ENCODE peak calls at places on chromosomes 2 and 18, in five cellular contexts. X is iPS DF 6.9, L is heart right ventricle, H is GM12878, G is cardiac muscle cell. S is an unnamed sample. For H3K4me1, the result is how much of the 10 kb centered on the place peaks cover.

GRCh38 chr18:80233899-80234298 is 13.4 kb downstream of the PARD6G start:
- DNase-seq in L (no peak), G (no peak), X (no peak), H (no peak), S (no peak)

GRCh38 chr18:50056185-50056584 is 138.8 kb downstream of the MYO5B start:
- DNase-seq in X (no peak), L (no peak), H (no peak), G (no peak), S (no peak)

GRCh38 chr18:12307251-12307736 is 747 bp upstream of the TUBB6 start:
- DNase-seq in X (no peak), G (peak), H (no peak), L (peak), S (peak)

GRCh38 chr2:208040199-208041171 is 15.2 kb upstream of the PLEKHM3 start:
- DNase-seq in G (peak), L (peak), X (peak), H (no peak), S (peak)

GRCh38 chr2:84417453-84417852 is 41.6 kb downstream of the SUCLG1 start:
- DNase-seq in G (no peak), H (no peak), X (no peak), L (no peak), S (no peak)

GRCh38 chr2:121993682-121994081 is 238.2 kb downstream of the TSN start:
- DNase-seq in L (no peak), H (no peak), X (no peak), G (no peak), S (no peak)

GRCh38 chr2:172299741-172300140 is 127.6 kb upstream of the ITGA6 start:
- DNase-seq in G (no peak), L (no peak), H (no peak), X (no peak), S (no peak)

GRCh38 chr2:168731002-168731401 is 71.4 kb upstream of the NOSTRIN start:
- DNase-seq in G (no peak), X (no peak), H (no peak), L (no peak), S (no peak)

GRCh38 chr2:3298201-3298600 is 79.4 kb downstream of the EIPR1 start:
- DNase-seq in X (no peak), H (no peak), L (no peak), G (no peak), S (no peak)

GRCh38 chr2:238494573-238494961 is 67.8 kb downstream of the ASB1 start:
- DNase-seq in X (no peak), H (no peak), L (no peak), G (no peak), S (peak)

DNA sequence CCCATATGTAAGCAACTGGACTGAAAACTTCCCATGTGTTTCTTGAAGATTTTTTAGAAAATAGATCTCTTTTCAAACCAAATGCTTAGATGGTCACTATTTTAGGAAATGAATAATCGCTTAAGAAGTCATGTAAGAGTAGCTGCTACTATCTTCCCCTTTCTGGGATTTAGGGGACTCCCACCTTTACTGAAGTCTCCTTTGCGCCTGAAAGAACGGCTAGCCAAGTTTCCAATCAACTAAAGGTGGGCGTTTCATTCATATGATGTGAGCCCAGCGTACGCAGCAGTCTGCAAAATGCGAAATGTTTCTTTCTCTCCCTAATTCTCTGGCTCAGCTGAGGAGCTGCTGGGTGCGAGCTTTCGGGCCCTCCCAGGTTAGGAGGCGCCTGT is 1.1 kb downstream of the DIPK1C start:
- DNase-seq in G (no peak), X (no peak), H (no peak), L (no peak), S (no peak)
- H3K4me3 ChIP-seq in G (peak), X (peak), H (no peak), L (peak), S (peak)

GRCh38 chr2:219111375-219112069 is 49.1 kb downstream of the NHEJ1 start:
- DNase-seq in G (no peak), H (no peak), L (no peak), X (no peak), S (no peak)

GRCh38 chr2:219107837-219108236 is 47.1 kb upstream of the IHH start:
- DNase-seq in X (no peak), L (peak), H (no peak), G (peak), S (no peak)

GRCh38 chr2:219106251-219106650 is 45.5 kb upstream of the IHH start:
- DNase-seq in G (no peak), X (no peak), L (no peak), H (no peak), S (no peak)

GRCh38 chr2:219112070-219112421 is 48.6 kb downstream of the NHEJ1 start:
- DNase-seq in G (no peak), H (no peak), L (no peak), X (no peak), S (no peak)

DNA sequence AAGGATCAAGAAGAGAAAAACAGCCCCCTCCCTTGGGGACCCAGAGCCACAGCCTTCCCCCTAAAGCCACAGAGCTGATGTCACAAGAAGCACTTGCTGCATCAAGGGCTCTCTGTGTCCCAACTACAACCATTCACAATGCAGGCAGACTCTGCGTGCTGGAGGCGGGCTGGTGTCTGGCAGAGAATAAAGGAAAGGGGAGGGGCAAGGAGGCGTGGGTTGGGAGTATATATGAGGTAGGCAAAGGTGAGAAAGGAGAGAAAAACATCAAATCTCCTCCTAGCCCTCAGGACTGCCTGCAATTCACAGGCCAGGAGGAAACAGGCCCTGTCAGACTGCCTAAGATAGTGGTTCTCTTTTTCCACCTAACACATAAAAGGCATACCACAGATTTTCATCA is 48.7 kb upstream of the IHH start:
- DNase-seq in H (no peak), L (no peak), X (peak), G (no peak), S (no peak)
- H3K27ac ChIP-seq in H (no peak), L (no peak), X (no peak), G (no peak), S (no peak)

GRCh38 chr2:39408351-39409136 is 28.5 kb downstream of the MAP4K3 start:
- DNase-seq in G (no peak), H (peak), L (no peak), X (no peak), S (no peak)

GRCh38 chr2:39411186-39411944 is 25.7 kb downstream of the MAP4K3 start:
- DNase-seq in G (no peak), X (no peak), H (no peak), L (no peak), S (no peak)

GRCh38 chr2:39407516-39408296 is 29.4 kb downstream of the MAP4K3 start:
- DNase-seq in H (no peak), L (no peak), X (no peak), G (no peak), S (no peak)

GRCh38 chr2:39413063-39413722 is 23.9 kb downstream of the MAP4K3 start:
- DNase-seq in H (no peak), L (no peak), G (no peak), X (no peak), S (no peak)

GRCh38 chr2:39409697-39410389 is 27.2 kb downstream of the MAP4K3 start:
- DNase-seq in H (no peak), L (no peak), G (peak), X (no peak), S (no peak)
- H3K4me1 ChIP-seq in H (under half), L (half or more), G (half or more), X (under half), S (half or more)

DNA sequence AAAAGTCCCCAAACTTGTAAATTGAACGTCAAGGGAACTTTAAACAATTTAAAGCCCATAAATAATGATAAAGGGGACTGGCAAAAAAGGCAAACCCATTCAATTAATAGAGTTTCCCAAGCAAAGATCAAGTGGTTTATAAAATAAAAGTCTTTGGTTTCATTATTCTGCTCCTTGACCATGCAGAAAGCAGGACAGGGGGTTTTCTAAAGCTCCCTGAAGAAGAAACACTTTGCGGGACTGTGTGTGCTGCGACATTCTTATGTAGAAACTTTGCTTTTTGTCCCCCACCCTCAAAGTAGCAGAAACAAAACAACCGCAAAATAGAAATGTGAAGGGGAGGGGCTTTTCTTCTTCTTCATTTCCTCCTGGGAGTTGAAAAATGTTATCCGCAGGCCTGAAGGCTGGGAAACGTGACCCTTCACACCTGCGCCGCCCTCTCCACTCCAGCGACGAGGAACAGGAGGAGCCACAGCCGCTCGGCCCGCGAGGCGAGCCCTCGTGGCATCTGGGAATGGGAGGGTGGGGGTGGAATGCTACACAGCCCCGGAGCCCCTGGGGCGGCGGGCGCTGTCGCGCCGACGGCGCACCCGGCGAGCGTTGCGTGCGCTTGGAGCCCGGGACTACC is 4.2 kb upstream of the GBX2 start:
- DNase-seq in X (no peak), G (no peak), L (no peak), H (no peak), S (no peak)
- H3K4me3 ChIP-seq in X (no peak), G (no peak), L (no peak), H (no peak), S (no peak)

GRCh38 chr2:134119117-134119671 is 134.7 kb upstream of the MGAT5 start:
- DNase-seq in H (peak), X (no peak), G (no peak), L (no peak), S (no peak)
- H3K27ac ChIP-seq in H (peak), X (no peak), G (no peak), L (peak), S (no peak)

GRCh38 chr2:86037795-86038192 is 67.9 kb downstream of the POLR1A start:
- DNase-seq in L (no peak), H (no peak), X (no peak), G (no peak), S (no peak)

GRCh38 chr2:86036790-86037138 is 68.9 kb downstream of the POLR1A start:
- DNase-seq in L (peak), G (no peak), H (no peak), X (no peak), S (no peak)

GRCh38 chr2:86035883-86036789 is 69.5 kb downstream of the POLR1A start:
- DNase-seq in G (no peak), H (peak), L (peak), X (no peak), S (peak)

GRCh38 chr2:86038291-86039081 is 67.2 kb downstream of the POLR1A start:
- DNase-seq in X (no peak), G (no peak), H (no peak), L (no peak), S (no peak)

DNA sequence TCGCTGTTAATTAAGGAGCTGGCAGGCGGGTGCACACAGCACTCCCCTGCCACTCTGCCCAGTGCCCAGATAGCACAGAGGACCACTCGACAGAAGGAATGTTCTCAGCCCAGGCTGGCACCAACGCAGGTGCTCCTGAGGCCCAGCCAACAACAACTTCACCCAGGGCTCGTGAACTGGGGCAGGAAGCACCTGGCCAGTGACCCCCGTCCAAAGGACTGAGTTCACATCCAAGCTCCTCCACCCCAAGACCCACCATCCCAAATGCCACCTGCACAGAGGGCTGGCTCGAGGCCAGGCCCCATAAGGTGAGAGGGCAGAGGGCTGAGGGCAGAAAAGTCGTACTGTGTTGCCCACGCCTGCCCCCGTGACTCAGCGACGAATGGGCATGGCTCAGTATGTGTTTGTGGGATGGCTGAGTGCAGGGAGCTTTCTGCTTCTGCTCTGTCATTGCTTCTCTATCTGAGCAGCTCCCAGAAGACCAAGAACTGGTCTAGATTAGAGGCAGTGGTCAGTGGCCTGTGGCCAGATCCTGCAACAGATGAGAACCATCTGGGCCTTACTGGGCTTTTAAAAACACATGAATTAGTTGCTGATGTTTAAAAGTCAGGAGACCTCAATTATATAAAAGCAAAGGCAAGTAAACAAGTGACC is 68.4 kb downstream of the POLR1A start:
- DNase-seq in L (peak), G (no peak), H (no peak), X (no peak), S (peak)
- H3K4me1 ChIP-seq in L (half or more), G (under half), H (under half), X (under half), S (half or more)

GRCh38 chr2:239588451-239589269 is 187.8 kb upstream of the HDAC4 start:
- DNase-seq in G (no peak), H (no peak), X (no peak), L (no peak), S (no peak)
- H3K4me3 ChIP-seq in G (no peak), H (no peak), X (no peak), L (no peak), S (no peak)

GRCh38 chr2:201608021-201608420 is 35.3 kb downstream of the TMEM237 start:
- DNase-seq in L (no peak), G (no peak), X (no peak), H (no peak), S (no peak)

DNA sequence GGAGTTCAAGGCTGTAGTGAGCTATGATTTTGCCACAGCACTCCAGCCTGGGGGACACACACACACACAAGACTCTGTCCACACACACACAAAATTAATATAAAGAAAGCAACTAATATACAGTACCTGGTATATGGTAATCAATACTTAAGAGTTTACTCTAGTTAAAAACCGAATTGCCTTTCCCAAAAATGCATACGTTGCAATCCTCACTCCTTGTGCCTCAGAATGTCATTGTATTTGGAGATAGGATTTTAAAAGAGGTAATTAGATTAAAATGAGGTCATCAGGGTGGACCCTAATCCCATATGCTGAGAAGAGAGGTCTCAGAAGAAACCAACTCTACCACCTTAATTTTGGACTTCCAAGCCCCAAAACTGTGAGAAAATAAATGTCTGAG is 35.7 kb downstream of the TMEM237 start:
- DNase-seq in G (no peak), L (no peak), H (no peak), X (no peak), S (no peak)
- H3K27ac ChIP-seq in G (no peak), L (no peak), H (no peak), X (no peak), S (no peak)

GRCh38 chr2:28754321-28754720 is 2.7 kb downstream of the PPP1CB start:
- DNase-seq in L (no peak), X (no peak), G (peak), H (no peak), S (no peak)
- H3K4me1 ChIP-seq in L (half or more), X (under half), G (under half), H (under half), S (half or more)

S was measured in psoas muscle.